ENCODE peak calls at places on chromosome 14, in eight cellular contexts. One of them, this sample, is unnamed.

GRCh38 chr14:75198291-75198933 is 22.0 kb upstream of the TMED10 start:
- DNase-seq in stomach: peak
- DNase-seq in mammary epithelial cell: no peak
- DNase-seq in brain microvascular endothelial cell: no peak
- DNase-seq in dorsolateral prefrontal cortex: no peak
- DNase-seq in CD4-positive, alpha-beta T cell: no peak
- DNase-seq in heart left ventricle: peak
- DNase-seq in small intestine: peak
- DNase-seq in this sample: no peak

GRCh38 chr14:100545359-100545758 is 41.9 kb downstream of the BEGAIN start:
- DNase-seq in stomach: no peak
- DNase-seq in heart left ventricle: no peak
- DNase-seq in small intestine: no peak
- DNase-seq in dorsolateral prefrontal cortex: no peak
- DNase-seq in mammary epithelial cell: no peak
- DNase-seq in brain microvascular endothelial cell: no peak
- DNase-seq in CD4-positive, alpha-beta T cell: no peak
- DNase-seq in this sample: no peak

GRCh38 chr14:70190156-70190555 is 1.4 kb upstream of the SLC8A3 start:
- DNase-seq in dorsolateral prefrontal cortex: no peak
- DNase-seq in CD4-positive, alpha-beta T cell: no peak
- DNase-seq in mammary epithelial cell: no peak
- DNase-seq in small intestine: no peak
- DNase-seq in brain microvascular endothelial cell: no peak
- DNase-seq in heart left ventricle: no peak
- DNase-seq in stomach: no peak
- DNase-seq in this sample: no peak

GRCh38 chr14:91415794-91416743 is 1.6 kb downstream of the CCDC88C start:
- DNase-seq in mammary epithelial cell: no peak
- DNase-seq in dorsolateral prefrontal cortex: no peak
- DNase-seq in CD4-positive, alpha-beta T cell: peak
- DNase-seq in brain microvascular endothelial cell: no peak
- DNase-seq in stomach: peak
- DNase-seq in small intestine: peak
- DNase-seq in heart left ventricle: no peak
- DNase-seq in this sample: no peak

GRCh38 chr14:99035268-99035667 is 236.7 kb downstream of the BCL11B start:
- DNase-seq in dorsolateral prefrontal cortex: no peak
- DNase-seq in mammary epithelial cell: peak
- DNase-seq in stomach: no peak
- DNase-seq in CD4-positive, alpha-beta T cell: no peak
- DNase-seq in brain microvascular endothelial cell: no peak
- DNase-seq in heart left ventricle: peak
- DNase-seq in small intestine: peak
- DNase-seq in this sample: no peak

GRCh38 chr14:81331229-81332026 is 68.7 kb downstream of the STON2 start:
- DNase-seq in brain microvascular endothelial cell: no peak
- DNase-seq in dorsolateral prefrontal cortex: no peak
- DNase-seq in mammary epithelial cell: peak
- DNase-seq in stomach: no peak
- DNase-seq in small intestine: no peak
- DNase-seq in CD4-positive, alpha-beta T cell: no peak
- DNase-seq in heart left ventricle: no peak
- DNase-seq in this sample: no peak

GRCh38 chr14:88516742-88517418 is 37.9 kb downstream of the PTPN21 start:
- DNase-seq in heart left ventricle: no peak
- DNase-seq in dorsolateral prefrontal cortex: no peak
- DNase-seq in stomach: no peak
- DNase-seq in CD4-positive, alpha-beta T cell: no peak
- DNase-seq in mammary epithelial cell: no peak
- DNase-seq in small intestine: peak
- DNase-seq in brain microvascular endothelial cell: no peak
- DNase-seq in this sample: no peak

GRCh38 chr14:51552768-51553426 is 98.8 kb upstream of the FRMD6 start:
- DNase-seq in small intestine: peak
- DNase-seq in CD4-positive, alpha-beta T cell: no peak
- DNase-seq in dorsolateral prefrontal cortex: no peak
- DNase-seq in heart left ventricle: no peak
- DNase-seq in mammary epithelial cell: peak
- DNase-seq in stomach: no peak
- DNase-seq in brain microvascular endothelial cell: no peak
- DNase-seq in this sample: no peak

GRCh38 chr14:68232643-68233055 is 413.1 kb downstream of the RAD51B start:
- DNase-seq in CD4-positive, alpha-beta T cell: no peak
- DNase-seq in dorsolateral prefrontal cortex: no peak
- DNase-seq in heart left ventricle: peak
- DNase-seq in mammary epithelial cell: peak
- DNase-seq in stomach: peak
- DNase-seq in small intestine: no peak
- DNase-seq in brain microvascular endothelial cell: peak
- DNase-seq in this sample: peak

GRCh38 chr14:95265106-95266094 is 54.3 kb downstream of the CLMN start:
- DNase-seq in stomach: peak
- DNase-seq in small intestine: peak
- DNase-seq in heart left ventricle: no peak
- DNase-seq in CD4-positive, alpha-beta T cell: no peak
- DNase-seq in mammary epithelial cell: peak
- DNase-seq in brain microvascular endothelial cell: peak
- DNase-seq in dorsolateral prefrontal cortex: no peak
- DNase-seq in this sample: peak

GRCh38 chr14:97311411-97311810 is 514.2 kb downstream of the VRK1 start:
- DNase-seq in dorsolateral prefrontal cortex: no peak
- DNase-seq in small intestine: no peak
- DNase-seq in stomach: no peak
- DNase-seq in mammary epithelial cell: no peak
- DNase-seq in brain microvascular endothelial cell: no peak
- DNase-seq in heart left ventricle: no peak
- DNase-seq in CD4-positive, alpha-beta T cell: no peak
- DNase-seq in this sample: no peak

GRCh38 chr14:73462078-73462715 is 3.9 kb upstream of the NUMB start:
- DNase-seq in brain microvascular endothelial cell: no peak
- DNase-seq in small intestine: peak
- DNase-seq in mammary epithelial cell: no peak
- DNase-seq in stomach: peak
- DNase-seq in heart left ventricle: peak
- DNase-seq in CD4-positive, alpha-beta T cell: no peak
- DNase-seq in dorsolateral prefrontal cortex: peak
- DNase-seq in this sample: no peak

GRCh38 chr14:55271572-55272414 is 572 bp downstream of the FBXO34 start:
- DNase-seq in CD4-positive, alpha-beta T cell: peak
- DNase-seq in stomach: peak
- DNase-seq in brain microvascular endothelial cell: peak
- DNase-seq in small intestine: peak
- DNase-seq in heart left ventricle: peak
- DNase-seq in dorsolateral prefrontal cortex: peak
- DNase-seq in mammary epithelial cell: peak
- DNase-seq in this sample: no peak

GRCh38 chr14:76546426-76547221 is 170.7 kb downstream of the ESRRB start:
- DNase-seq in dorsolateral prefrontal cortex: no peak
- DNase-seq in small intestine: peak
- DNase-seq in mammary epithelial cell: peak
- DNase-seq in brain microvascular endothelial cell: no peak
- DNase-seq in heart left ventricle: no peak
- DNase-seq in CD4-positive, alpha-beta T cell: no peak
- DNase-seq in stomach: no peak
- DNase-seq in this sample: no peak

GRCh38 chr14:77124345-77125274 is 17.0 kb downstream of the ZDHHC22 start:
- DNase-seq in dorsolateral prefrontal cortex: peak
- DNase-seq in CD4-positive, alpha-beta T cell: peak
- DNase-seq in stomach: peak
- DNase-seq in brain microvascular endothelial cell: no peak
- DNase-seq in heart left ventricle: no peak
- DNase-seq in mammary epithelial cell: peak
- DNase-seq in small intestine: peak
- DNase-seq in this sample: no peak

GRCh38 chr14:99479903-99480855 is 480 bp downstream of the SETD3 start:
- DNase-seq in dorsolateral prefrontal cortex: peak
- DNase-seq in brain microvascular endothelial cell: peak
- DNase-seq in small intestine: peak
- DNase-seq in CD4-positive, alpha-beta T cell: peak
- DNase-seq in mammary epithelial cell: peak
- DNase-seq in stomach: peak
- DNase-seq in heart left ventricle: peak
- DNase-seq in this sample: peak

GRCh38 chr14:71711619-71712018 is 220.6 kb upstream of the RGS6 start:
- DNase-seq in dorsolateral prefrontal cortex: no peak
- DNase-seq in brain microvascular endothelial cell: peak
- DNase-seq in heart left ventricle: no peak
- DNase-seq in mammary epithelial cell: peak
- DNase-seq in small intestine: no peak
- DNase-seq in CD4-positive, alpha-beta T cell: no peak
- DNase-seq in stomach: no peak
- DNase-seq in this sample: no peak

GRCh38 chr14:20329355-20329754 is 3.7 kb downstream of the CCNB1IP1 start:
- DNase-seq in dorsolateral prefrontal cortex: no peak
- DNase-seq in brain microvascular endothelial cell: no peak
- DNase-seq in heart left ventricle: no peak
- DNase-seq in stomach: no peak
- DNase-seq in small intestine: no peak
- DNase-seq in mammary epithelial cell: no peak
- DNase-seq in CD4-positive, alpha-beta T cell: no peak
- DNase-seq in this sample: no peak

GRCh38 chr14:20332946-20333782 is at the start of gene CCNB1IP1:
- DNase-seq in mammary epithelial cell: peak
- DNase-seq in heart left ventricle: peak
- DNase-seq in CD4-positive, alpha-beta T cell: peak
- DNase-seq in brain microvascular endothelial cell: peak
- DNase-seq in small intestine: peak
- DNase-seq in stomach: peak
- DNase-seq in dorsolateral prefrontal cortex: no peak
- DNase-seq in this sample: peak

GRCh38 chr14:20328705-20329104 is 4.4 kb downstream of the CCNB1IP1 start:
- DNase-seq in heart left ventricle: no peak
- DNase-seq in CD4-positive, alpha-beta T cell: no peak
- DNase-seq in dorsolateral prefrontal cortex: no peak
- DNase-seq in small intestine: no peak
- DNase-seq in mammary epithelial cell: no peak
- DNase-seq in stomach: no peak
- DNase-seq in brain microvascular endothelial cell: no peak
- DNase-seq in this sample: no peak

GRCh38 chr14:20332386-20332945 is 613 bp downstream of the CCNB1IP1 start:
- DNase-seq in small intestine: peak
- DNase-seq in dorsolateral prefrontal cortex: no peak
- DNase-seq in mammary epithelial cell: peak
- DNase-seq in CD4-positive, alpha-beta T cell: no peak
- DNase-seq in heart left ventricle: no peak
- DNase-seq in brain microvascular endothelial cell: no peak
- DNase-seq in stomach: no peak
- DNase-seq in this sample: no peak

DNA sequence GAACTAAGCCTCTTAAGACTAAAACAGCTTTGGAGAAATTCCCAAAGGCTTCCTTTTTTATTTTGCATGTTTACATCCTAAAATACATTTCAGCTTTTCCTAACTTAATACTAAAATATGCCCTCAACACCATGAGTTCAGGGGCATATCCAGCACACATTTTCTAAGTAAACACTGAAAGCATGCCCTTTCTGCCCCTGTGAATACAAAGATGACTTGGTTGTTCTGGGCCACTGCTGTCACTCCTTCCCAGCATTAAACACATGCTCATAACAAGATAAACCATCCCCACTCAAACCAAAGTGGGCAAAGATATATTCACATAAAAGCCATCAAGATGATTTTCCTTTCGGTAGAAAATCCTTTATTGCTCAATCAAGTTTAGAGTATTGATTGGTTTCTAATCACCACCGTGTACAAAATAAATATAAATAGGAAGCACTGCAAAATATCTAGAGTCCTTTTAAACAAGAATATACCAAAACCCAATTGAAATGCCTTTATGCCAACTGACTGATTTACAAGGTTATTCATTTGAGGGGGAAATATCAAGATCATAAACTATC is 1.9 kb downstream of the CCNB1IP1 start:
- DNase-seq in mammary epithelial cell: no peak
- DNase-seq in small intestine: no peak
- DNase-seq in stomach: no peak
- DNase-seq in brain microvascular endothelial cell: no peak
- DNase-seq in dorsolateral prefrontal cortex: no peak
- DNase-seq in heart left ventricle: no peak
- DNase-seq in CD4-positive, alpha-beta T cell: no peak
- DNase-seq in this sample: no peak
- H3K27ac ChIP-seq in mammary epithelial cell: no peak
- H3K27ac ChIP-seq in small intestine: no peak
- H3K27ac ChIP-seq in stomach: no peak
- H3K27ac ChIP-seq in brain microvascular endothelial cell: no peak
- H3K27ac ChIP-seq in dorsolateral prefrontal cortex: no peak
- H3K27ac ChIP-seq in heart left ventricle: no peak
- H3K27ac ChIP-seq in CD4-positive, alpha-beta T cell: no peak
- H3K27ac ChIP-seq in this sample: no peak

GRCh38 chr14:33348510-33348909 is 409.8 kb downstream of the NPAS3 start:
- DNase-seq in mammary epithelial cell: no peak
- DNase-seq in heart left ventricle: no peak
- DNase-seq in CD4-positive, alpha-beta T cell: no peak
- DNase-seq in stomach: no peak
- DNase-seq in dorsolateral prefrontal cortex: no peak
- DNase-seq in small intestine: no peak
- DNase-seq in brain microvascular endothelial cell: no peak
- DNase-seq in this sample: no peak
- H3K27ac ChIP-seq in mammary epithelial cell: no peak
- H3K27ac ChIP-seq in heart left ventricle: no peak
- H3K27ac ChIP-seq in CD4-positive, alpha-beta T cell: no peak
- H3K27ac ChIP-seq in stomach: no peak
- H3K27ac ChIP-seq in dorsolateral prefrontal cortex: no peak
- H3K27ac ChIP-seq in small intestine: no peak
- H3K27ac ChIP-seq in brain microvascular endothelial cell: no peak
- H3K27ac ChIP-seq in this sample: no peak

DNA sequence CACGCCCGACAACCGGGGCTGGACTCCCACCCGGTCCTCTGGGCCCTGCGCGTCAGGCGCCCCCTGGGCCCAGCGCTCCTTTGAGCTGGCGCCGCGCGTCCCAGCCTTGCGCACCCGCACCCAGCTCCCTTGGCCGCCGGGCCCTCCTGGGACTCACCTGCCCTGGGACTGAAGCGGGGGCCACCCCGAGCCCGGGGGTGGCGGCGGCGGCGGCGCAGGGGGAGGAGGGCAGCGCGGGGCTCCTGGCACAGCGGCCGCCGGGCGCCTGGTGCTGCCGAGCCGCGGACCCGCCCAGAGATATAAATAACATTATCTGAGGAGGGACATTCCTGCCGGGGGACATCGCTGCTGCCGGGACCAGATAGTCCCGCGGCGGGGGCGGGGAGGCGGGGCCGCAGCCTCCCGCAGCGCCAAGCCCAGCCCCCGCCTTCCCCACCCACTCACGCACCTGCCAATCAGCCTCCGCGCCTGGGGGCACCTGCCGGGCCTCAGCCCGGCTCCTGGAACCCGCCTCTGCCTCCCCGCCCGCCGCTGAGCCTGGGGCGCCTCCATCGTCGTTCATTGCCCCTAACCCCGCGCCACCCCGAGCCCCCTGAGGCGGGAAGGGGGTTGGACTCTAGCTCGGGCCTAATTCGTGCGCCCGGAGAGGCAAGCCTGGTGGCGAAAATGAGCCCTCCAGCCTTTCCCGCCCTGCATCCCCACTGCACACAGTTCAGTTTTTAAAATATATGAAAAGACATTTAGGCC is at the start of gene SPTB:
- DNase-seq in stomach: peak
- DNase-seq in mammary epithelial cell: no peak
- DNase-seq in small intestine: peak
- DNase-seq in CD4-positive, alpha-beta T cell: peak
- DNase-seq in dorsolateral prefrontal cortex: peak
- DNase-seq in brain microvascular endothelial cell: no peak
- DNase-seq in heart left ventricle: peak
- DNase-seq in this sample: no peak
- H3K27ac ChIP-seq in stomach: peak
- H3K27ac ChIP-seq in mammary epithelial cell: no peak
- H3K27ac ChIP-seq in small intestine: no peak
- H3K27ac ChIP-seq in CD4-positive, alpha-beta T cell: no peak
- H3K27ac ChIP-seq in dorsolateral prefrontal cortex: peak
- H3K27ac ChIP-seq in brain microvascular endothelial cell: no peak
- H3K27ac ChIP-seq in heart left ventricle: peak
- H3K27ac ChIP-seq in this sample: no peak

GRCh38 chr14:24187538-24187915 is 1.1 kb downstream of the IPO4 start:
- DNase-seq in dorsolateral prefrontal cortex: no peak
- DNase-seq in CD4-positive, alpha-beta T cell: no peak
- DNase-seq in stomach: no peak
- DNase-seq in small intestine: no peak
- DNase-seq in mammary epithelial cell: no peak
- DNase-seq in brain microvascular endothelial cell: no peak
- DNase-seq in heart left ventricle: no peak
- DNase-seq in this sample: no peak
- H3K27ac ChIP-seq in dorsolateral prefrontal cortex: no peak
- H3K27ac ChIP-seq in CD4-positive, alpha-beta T cell: no peak
- H3K27ac ChIP-seq in stomach: peak
- H3K27ac ChIP-seq in small intestine: peak
- H3K27ac ChIP-seq in mammary epithelial cell: no peak
- H3K27ac ChIP-seq in brain microvascular endothelial cell: no peak
- H3K27ac ChIP-seq in heart left ventricle: no peak
- H3K27ac ChIP-seq in this sample: no peak